ENCODE peak calls at places on chromosomes 13 and 19, in ten cellular contexts. P, I, G, J, O, F, Z, R, L and T are unnamed samples. For H3K27me3, the result is how much of the 10 kb centered on the place peaks cover.

GRCh38 chr19:6239401-6239844 is 40.4 kb downstream of the MLLT1 start:
- DNase-seq in P (peak), I (peak), G (no peak), J (no peak), O (no peak), F (no peak), Z (no peak), R (peak), L (peak), T (no peak)

GRCh38 chr19:6997679-6998445 is 23.4 kb downstream of the MBD3L2B start:
- DNase-seq in P (no peak), I (no peak), G (no peak), J (no peak), O (no peak), F (no peak), Z (no peak), R (no peak), L (no peak), T (no peak)

GRCh38 chr13:106337096-106337495 is 198.4 kb downstream of the EFNB2 start:
- DNase-seq in P (no peak), I (peak), G (no peak), J (no peak), O (no peak), F (no peak), Z (no peak), R (no peak), L (peak), T (no peak)

GRCh38 chr19:35860818-35861639 is 4.3 kb downstream of the KIRREL2 start:
- DNase-seq in P (no peak), I (no peak), G (no peak), J (no peak), O (no peak), F (no peak), Z (peak), R (no peak), L (no peak), T (no peak)

GRCh38 chr13:30020726-30021312 is 170.4 kb upstream of the UBL3 start:
- DNase-seq in P (no peak), I (peak), G (no peak), J (no peak), O (peak), F (no peak), Z (no peak), R (no peak), L (peak), T (no peak)

GRCh38 chr13:114101831-114102520 is 30.4 kb downstream of the RASA3 start:
- DNase-seq in P (peak), I (peak), G (no peak), J (no peak), O (no peak), F (no peak), Z (no peak), R (peak), L (no peak), T (no peak)

GRCh38 chr19:17873661-17874422 is 2.1 kb downstream of the SLC5A5 start:
- DNase-seq in P (no peak), I (no peak), G (no peak), J (peak), O (peak), F (peak), Z (peak), R (no peak), L (no peak), T (peak)

GRCh38 chr19:14477417-14478112 is 2.4 kb upstream of the PTGER1 start:
- DNase-seq in P (no peak), I (peak), G (no peak), J (no peak), O (no peak), F (no peak), Z (no peak), R (no peak), L (no peak), T (no peak)

GRCh38 chr19:7013678-7014077 is 7.6 kb downstream of the MBD3L2B start:
- DNase-seq in P (no peak), I (peak), G (no peak), J (no peak), O (no peak), F (peak), Z (no peak), R (no peak), L (no peak), T (no peak)

GRCh38 chr13:27034678-27035111 is 136.9 kb downstream of the USP12 start:
- DNase-seq in P (no peak), I (no peak), G (no peak), J (no peak), O (no peak), F (no peak), Z (no peak), R (no peak), L (no peak), T (no peak)

GRCh38 chr13:97262058-97262457 is 39.9 kb downstream of the MBNL2 start:
- DNase-seq in P (no peak), I (no peak), G (no peak), J (no peak), O (no peak), F (no peak), Z (no peak), R (no peak), L (no peak), T (no peak)

GRCh38 chr19:54172764-54173699 is at the start of gene TMC4:
- DNase-seq in P (peak), I (no peak), G (no peak), J (no peak), O (peak), F (peak), Z (no peak), R (no peak), L (no peak), T (no peak)

GRCh38 chr13:75687145-75687763 is 51.1 kb downstream of the LMO7 start:
- DNase-seq in P (no peak), I (peak), G (no peak), J (no peak), O (no peak), F (no peak), Z (no peak), R (no peak), L (peak), T (no peak)

GRCh38 chr13:113364371-113364932 is 522 bp upstream of the GRTP1 start:
- DNase-seq in P (no peak), I (no peak), G (no peak), J (no peak), O (peak), F (peak), Z (peak), R (peak), L (no peak), T (no peak)

GRCh38 chr19:48216933-48217332 is 38.8 kb downstream of the CARD8 start:
- DNase-seq in P (no peak), I (no peak), G (no peak), J (no peak), O (no peak), F (no peak), Z (no peak), R (no peak), L (no peak), T (no peak)

GRCh38 chr13:80199585-80200292 is 141.2 kb downstream of the SPRY2 start:
- DNase-seq in P (no peak), I (no peak), G (no peak), J (no peak), O (no peak), F (no peak), Z (no peak), R (no peak), L (no peak), T (no peak)

GRCh38 chr13:26529441-26529840 is 28.0 kb upstream of the WASF3 start:
- DNase-seq in P (peak), I (peak), G (peak), J (no peak), O (peak), F (peak), Z (peak), R (no peak), L (peak), T (no peak)

GRCh38 chr19:2077398-2077797 is 18.7 kb downstream of the MOB3A start:
- DNase-seq in P (no peak), I (no peak), G (no peak), J (no peak), O (no peak), F (no peak), Z (no peak), R (no peak), L (no peak), T (no peak)

GRCh38 chr19:46218160-46218559 is 11.4 kb upstream of the IGFL1 start:
- DNase-seq in P (no peak), I (peak), G (no peak), J (no peak), O (no peak), F (peak), Z (peak), R (no peak), L (peak), T (no peak)

GRCh38 chr19:45753548-45753947 is 15.5 kb downstream of the SIX5 start:
- DNase-seq in P (no peak), I (no peak), G (no peak), J (no peak), O (no peak), F (no peak), Z (no peak), R (no peak), L (no peak), T (no peak)

GRCh38 chr13:31945202-31945978 is 86.2 kb upstream of the FRY start:
- DNase-seq in P (peak), I (peak), G (peak), J (no peak), O (peak), F (peak), Z (no peak), R (peak), L (peak), T (no peak)

GRCh38 chr19:46613525-46613924 is 11.4 kb downstream of the PTGIR start:
- DNase-seq in P (no peak), I (no peak), G (no peak), J (no peak), O (no peak), F (no peak), Z (no peak), R (peak), L (no peak), T (no peak)

GRCh38 chr13:112835344-112835743 is 133.7 kb upstream of the MCF2L start:
- DNase-seq in P (no peak), I (no peak), G (no peak), J (no peak), O (no peak), F (no peak), Z (no peak), R (no peak), L (no peak), T (no peak)

GRCh38 chr13:27371932-27372331 is 52.5 kb upstream of the GTF3A start:
- DNase-seq in P (peak), I (no peak), G (no peak), J (no peak), O (no peak), F (no peak), Z (no peak), R (no peak), L (no peak), T (no peak)

GRCh38 chr13:21282065-21282464 is 105.6 kb downstream of the MRPL57 start:
- DNase-seq in P (no peak), I (no peak), G (no peak), J (no peak), O (no peak), F (no peak), Z (no peak), R (no peak), L (no peak), T (no peak)

GRCh38 chr13:45143346-45143751 is 23.0 kb downstream of the GTF2F2 start:
- DNase-seq in P (no peak), I (peak), G (no peak), J (no peak), O (peak), F (no peak), Z (no peak), R (no peak), L (peak), T (no peak)

GRCh38 chr19:4362038-4362828 is 18.9 kb downstream of the MPND start:
- DNase-seq in P (no peak), I (no peak), G (no peak), J (no peak), O (no peak), F (no peak), Z (no peak), R (no peak), L (no peak), T (no peak)

GRCh38 chr19:56119585-56119978 is 1.5 kb downstream of the ZNF787 start:
- DNase-seq in P (no peak), I (peak), G (no peak), J (no peak), O (peak), F (peak), Z (no peak), R (peak), L (peak), T (no peak)

GRCh38 chr19:20661150-20661819 is at the start of gene ZNF626:
- DNase-seq in P (peak), I (peak), G (peak), J (peak), O (peak), F (peak), Z (peak), R (peak), L (peak), T (peak)

GRCh38 chr13:79548886-79549285 is 67.9 kb downstream of the NDFIP2 start:
- DNase-seq in P (no peak), I (no peak), G (no peak), J (no peak), O (no peak), F (no peak), Z (no peak), R (no peak), L (peak), T (no peak)

GRCh38 chr13:98951266-98951665 is 26.6 kb downstream of the DOCK9 start:
- DNase-seq in P (no peak), I (no peak), G (no peak), J (no peak), O (no peak), F (no peak), Z (no peak), R (no peak), L (no peak), T (no peak)

DNA sequence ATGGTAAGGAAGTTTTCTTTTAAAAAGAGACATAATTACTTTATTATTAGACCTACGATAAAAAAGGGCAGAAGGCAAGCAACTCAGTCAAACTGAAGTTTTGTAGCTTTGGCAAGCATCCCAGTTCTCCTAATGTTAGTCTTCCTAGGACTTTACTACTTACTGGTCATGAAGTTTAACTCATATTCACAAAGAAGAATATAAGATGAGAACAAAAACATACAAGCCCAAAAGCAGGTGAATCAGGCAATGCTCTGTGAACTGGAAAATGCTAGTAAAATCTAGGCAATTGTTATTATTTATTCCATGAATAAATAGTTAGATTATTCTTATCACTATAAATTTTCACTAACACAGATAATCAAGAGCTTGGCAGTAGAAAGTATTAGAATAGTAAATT is 85.0 kb downstream of the MIPEP start:
- DNase-seq in P (no peak), I (no peak), G (no peak), J (no peak), O (no peak), F (no peak), Z (no peak), R (no peak), L (no peak), T (no peak)
- H3K27me3 ChIP-seq in P (under half), I (under half), G (under half), J (under half), O (under half), F (under half), Z (under half), R (under half), L (under half), T (under half)

GRCh38 chr13:99958402-99959126 is 13.0 kb downstream of the ZIC5 start:
- DNase-seq in P (no peak), I (no peak), G (no peak), J (no peak), O (no peak), F (no peak), Z (no peak), R (no peak), L (no peak), T (no peak)

GRCh38 chr13:99955107-99955746 is 16.3 kb downstream of the ZIC5 start:
- DNase-seq in P (no peak), I (no peak), G (no peak), J (no peak), O (no peak), F (no peak), Z (no peak), R (no peak), L (no peak), T (no peak)

GRCh38 chr13:99956473-99957349 is 14.9 kb downstream of the ZIC5 start:
- DNase-seq in P (no peak), I (no peak), G (no peak), J (no peak), O (no peak), F (no peak), Z (no peak), R (no peak), L (no peak), T (no peak)

GRCh38 chr13:99953138-99953755 is 18.3 kb downstream of the ZIC5 start:
- DNase-seq in P (no peak), I (no peak), G (no peak), J (no peak), O (no peak), F (no peak), Z (no peak), R (no peak), L (no peak), T (no peak)

GRCh38 chr13:99955747-99956472 is 15.7 kb downstream of the ZIC5 start:
- DNase-seq in P (no peak), I (peak), G (no peak), J (no peak), O (no peak), F (no peak), Z (no peak), R (no peak), L (peak), T (no peak)
- H3K27me3 ChIP-seq in P (under half), I (half or more), G (half or more), J (under half), O (under half), F (half or more), Z (under half), R (half or more), L (half or more), T (half or more)

DNA sequence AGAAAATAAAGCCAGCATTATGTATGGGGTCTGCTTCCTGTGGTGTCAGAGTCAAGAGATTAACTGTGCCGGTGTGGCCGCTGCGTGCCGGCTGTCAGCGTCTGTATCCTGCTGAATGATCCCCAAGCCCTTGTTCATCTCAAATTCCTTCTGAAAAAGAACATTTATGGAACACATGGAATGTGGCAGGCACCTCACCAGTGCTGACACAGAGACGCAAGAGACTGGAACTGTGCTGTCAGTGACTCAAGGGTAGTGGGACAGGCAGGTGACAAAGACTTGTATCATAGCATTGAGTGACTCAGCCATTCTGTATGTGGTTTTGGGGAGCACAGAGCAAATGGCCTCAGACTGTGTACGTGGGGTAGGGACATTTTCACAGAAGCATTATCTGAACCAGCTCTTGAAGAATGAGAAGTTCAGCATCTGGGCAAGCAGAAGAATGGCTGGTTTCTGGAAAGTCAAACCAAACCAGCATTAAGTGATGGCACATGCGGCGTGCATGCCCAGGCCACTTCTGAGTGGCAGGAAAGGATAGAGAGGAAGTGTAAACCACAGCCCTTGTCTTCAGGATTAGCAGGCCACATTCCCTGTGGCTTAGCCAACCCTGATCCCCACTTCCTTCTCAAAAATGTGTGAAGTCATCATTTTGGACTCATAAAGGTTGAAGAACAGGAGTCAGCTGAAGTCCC is 54.0 kb upstream of the IRS2 start:
- DNase-seq in P (no peak), I (peak), G (peak), J (no peak), O (peak), F (no peak), Z (peak), R (no peak), L (peak), T (no peak)
- H3K27me3 ChIP-seq in P (under half), I (under half), G (under half), J (under half), O (under half), F (under half), Z (under half), R (under half), L (under half), T (under half)

GRCh38 chr19:51704601-51705000 is 11.5 kb downstream of the SPACA6 start:
- DNase-seq in P (no peak), I (no peak), G (no peak), J (no peak), O (no peak), F (no peak), Z (no peak), R (no peak), L (no peak), T (no peak)

GRCh38 chr19:51706885-51707284 is 13.8 kb downstream of the SPACA6 start:
- DNase-seq in P (no peak), I (no peak), G (no peak), J (no peak), O (no peak), F (no peak), Z (no peak), R (no peak), L (no peak), T (no peak)

GRCh38 chr19:51708811-51709210 is 15.0 kb downstream of the HAS1 start:
- DNase-seq in P (no peak), I (no peak), G (no peak), J (no peak), O (no peak), F (no peak), Z (no peak), R (no peak), L (no peak), T (no peak)

GRCh38 chr19:51703655-51704515 is 10.8 kb downstream of the SPACA6 start:
- DNase-seq in P (peak), I (peak), G (no peak), J (peak), O (peak), F (peak), Z (peak), R (peak), L (peak), T (peak)

DNA sequence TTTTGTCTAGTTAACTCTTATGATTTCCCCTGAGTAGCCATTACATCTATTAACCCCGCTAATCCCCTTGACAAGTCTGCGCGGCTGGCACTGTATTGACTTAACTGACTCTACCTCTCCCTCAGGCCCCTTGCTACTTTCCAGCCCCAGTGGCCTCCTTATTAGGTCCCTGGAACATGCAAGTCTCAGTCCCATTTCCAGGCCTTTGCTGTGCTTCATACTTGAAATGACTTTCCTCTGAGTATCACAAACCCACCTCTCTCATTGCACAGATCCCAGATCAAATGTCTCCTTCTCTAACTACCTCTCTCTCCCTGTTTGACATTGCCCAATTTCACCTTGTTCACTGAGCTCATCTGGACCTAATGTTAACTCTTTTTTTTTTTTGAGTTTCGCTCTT is 13.2 kb downstream of the SPACA6 start:
- DNase-seq in P (no peak), I (no peak), G (no peak), J (no peak), O (no peak), F (no peak), Z (no peak), R (no peak), L (no peak), T (no peak)
- H3K27me3 ChIP-seq in P (under half), I (under half), G (under half), J (under half), O (under half), F (under half), Z (under half), R (under half), L (under half), T (under half)

GRCh38 chr19:15860522-15860921 is 37.4 kb downstream of the CYP4F2 start:
- DNase-seq in P (no peak), I (no peak), G (no peak), J (no peak), O (no peak), F (no peak), Z (no peak), R (no peak), L (no peak), T (no peak)
- H3K27me3 ChIP-seq in P (under half), I (under half), G (under half), J (under half), O (under half), F (under half), Z (under half), R (under half), L (under half), T (under half)

GRCh38 chr13:69579351-69579750 is 528.3 kb upstream of the ATXN8OS start:
- DNase-seq in P (no peak), I (no peak), G (no peak), J (no peak), O (no peak), F (no peak), Z (no peak), R (no peak), L (no peak), T (no peak)
- H3K27me3 ChIP-seq in P (under half), I (under half), G (under half), J (under half), O (under half), F (under half), Z (under half), R (under half), L (under half), T (under half)

GRCh38 chr19:51346742-51347141 is 4.8 kb upstream of the VSIG10L start:
- DNase-seq in P (no peak), I (no peak), G (no peak), J (no peak), O (no peak), F (no peak), Z (no peak), R (no peak), L (no peak), T (no peak)
- H3K27me3 ChIP-seq in P (under half), I (under half), G (under half), J (under half), O (under half), F (under half), Z (under half), R (under half), L (under half), T (under half)

GRCh38 chr19:42217522-42218442 is at the start of gene DEDD2:
- DNase-seq in P (peak), I (peak), G (peak), J (peak), O (peak), F (peak), Z (peak), R (peak), L (peak), T (peak)
- H3K27me3 ChIP-seq in P (under half), I (under half), G (under half), J (under half), O (under half), F (under half), Z (under half), R (under half), L (under half), T (under half)